ENCODE peak calls at places on chromosomes 16 and 17, in six cellular contexts. One of them, this sample, is unnamed. For H3K4me1, the result is how much of the 10 kb centered on the place peaks cover.

GRCh38 chr17:13484020-13484419 is 117.7 kb downstream of the HS3ST3A1 start:
- DNase-seq in transverse colon: no peak
- DNase-seq in prostate gland: no peak
- DNase-seq in sigmoid colon: no peak
- DNase-seq in HCT116: no peak
- DNase-seq in upper lobe of left lung: no peak
- DNase-seq in this sample: no peak

GRCh38 chr16:50548659-50549560 is 714 bp downstream of the NKD1 start:
- DNase-seq in transverse colon: no peak
- DNase-seq in HCT116: no peak
- DNase-seq in upper lobe of left lung: no peak
- DNase-seq in prostate gland: no peak
- DNase-seq in sigmoid colon: peak
- DNase-seq in this sample: no peak

GRCh38 chr17:2794116-2794803 is 2.0 kb upstream of the RAP1GAP2 start:
- DNase-seq in transverse colon: no peak
- DNase-seq in prostate gland: no peak
- DNase-seq in upper lobe of left lung: no peak
- DNase-seq in HCT116: no peak
- DNase-seq in sigmoid colon: no peak
- DNase-seq in this sample: no peak

GRCh38 chr16:4944333-4945281 is 7.7 kb upstream of the PPL start:
- DNase-seq in prostate gland: peak
- DNase-seq in transverse colon: peak
- DNase-seq in upper lobe of left lung: peak
- DNase-seq in sigmoid colon: peak
- DNase-seq in HCT116: peak
- DNase-seq in this sample: peak

GRCh38 chr17:67990909-67991308 is 5.4 kb downstream of the C17orf58 start:
- DNase-seq in upper lobe of left lung: no peak
- DNase-seq in sigmoid colon: no peak
- DNase-seq in prostate gland: no peak
- DNase-seq in HCT116: no peak
- DNase-seq in transverse colon: no peak
- DNase-seq in this sample: no peak

GRCh38 chr17:5121186-5121841 is 5.5 kb downstream of the USP6 start:
- DNase-seq in upper lobe of left lung: no peak
- DNase-seq in prostate gland: no peak
- DNase-seq in sigmoid colon: peak
- DNase-seq in HCT116: no peak
- DNase-seq in transverse colon: peak
- DNase-seq in this sample: peak

GRCh38 chr16:85390511-85391174 is 222.5 kb upstream of the GSE1 start:
- DNase-seq in upper lobe of left lung: no peak
- DNase-seq in prostate gland: peak
- DNase-seq in HCT116: peak
- DNase-seq in sigmoid colon: peak
- DNase-seq in transverse colon: peak
- DNase-seq in this sample: peak

GRCh38 chr16:7313170-7313569 is 19.5 kb upstream of the RBFOX1 start:
- DNase-seq in HCT116: no peak
- DNase-seq in upper lobe of left lung: no peak
- DNase-seq in transverse colon: no peak
- DNase-seq in prostate gland: no peak
- DNase-seq in sigmoid colon: no peak
- DNase-seq in this sample: no peak

GRCh38 chr17:69607162-69607834 is 192.8 kb downstream of the MAP2K6 start:
- DNase-seq in upper lobe of left lung: peak
- DNase-seq in transverse colon: peak
- DNase-seq in prostate gland: peak
- DNase-seq in HCT116: peak
- DNase-seq in sigmoid colon: peak
- DNase-seq in this sample: peak

GRCh38 chr16:72856797-72857196 is 191.1 kb downstream of the ZFHX3 start:
- DNase-seq in upper lobe of left lung: no peak
- DNase-seq in sigmoid colon: no peak
- DNase-seq in prostate gland: no peak
- DNase-seq in HCT116: no peak
- DNase-seq in transverse colon: no peak
- DNase-seq in this sample: no peak

GRCh38 chr17:61305024-61305423 is 94.6 kb upstream of the TBX2 start:
- DNase-seq in upper lobe of left lung: no peak
- DNase-seq in prostate gland: no peak
- DNase-seq in transverse colon: no peak
- DNase-seq in HCT116: no peak
- DNase-seq in sigmoid colon: no peak
- DNase-seq in this sample: no peak

GRCh38 chr16:67419502-67419901 is 3.2 kb upstream of the ZDHHC1 start:
- DNase-seq in upper lobe of left lung: no peak
- DNase-seq in HCT116: no peak
- DNase-seq in sigmoid colon: no peak
- DNase-seq in transverse colon: no peak
- DNase-seq in prostate gland: no peak
- DNase-seq in this sample: no peak

GRCh38 chr16:68404736-68405345 is 43.5 kb downstream of the SMPD3 start:
- DNase-seq in transverse colon: no peak
- DNase-seq in upper lobe of left lung: no peak
- DNase-seq in prostate gland: peak
- DNase-seq in sigmoid colon: no peak
- DNase-seq in HCT116: no peak
- DNase-seq in this sample: no peak

GRCh38 chr17:48577946-48578615 is at the start of gene HOXB4:
- DNase-seq in prostate gland: no peak
- DNase-seq in sigmoid colon: peak
- DNase-seq in HCT116: no peak
- DNase-seq in transverse colon: peak
- DNase-seq in upper lobe of left lung: peak
- DNase-seq in this sample: peak

GRCh38 chr17:77485089-77485833 is 344.5 kb downstream of the SEC14L1 start:
- DNase-seq in prostate gland: no peak
- DNase-seq in upper lobe of left lung: no peak
- DNase-seq in transverse colon: no peak
- DNase-seq in HCT116: no peak
- DNase-seq in sigmoid colon: no peak
- DNase-seq in this sample: no peak

GRCh38 chr17:35166526-35166925 is 18.9 kb downstream of the UNC45B start:
- DNase-seq in transverse colon: no peak
- DNase-seq in HCT116: no peak
- DNase-seq in prostate gland: no peak
- DNase-seq in sigmoid colon: peak
- DNase-seq in upper lobe of left lung: no peak
- DNase-seq in this sample: no peak

GRCh38 chr16:84153660-84154214 is 8.6 kb downstream of the DNAAF1 start:
- DNase-seq in transverse colon: no peak
- DNase-seq in prostate gland: no peak
- DNase-seq in sigmoid colon: no peak
- DNase-seq in HCT116: no peak
- DNase-seq in upper lobe of left lung: no peak
- DNase-seq in this sample: no peak

GRCh38 chr16:67481561-67482259 is 753 bp upstream of the ATP6V0D1 start:
- DNase-seq in upper lobe of left lung: no peak
- DNase-seq in sigmoid colon: peak
- DNase-seq in prostate gland: no peak
- DNase-seq in transverse colon: peak
- DNase-seq in HCT116: no peak
- DNase-seq in this sample: peak

GRCh38 chr16:85384831-85385462 is 228.2 kb upstream of the GSE1 start:
- DNase-seq in transverse colon: peak
- DNase-seq in upper lobe of left lung: no peak
- DNase-seq in prostate gland: peak
- DNase-seq in sigmoid colon: peak
- DNase-seq in HCT116: no peak
- DNase-seq in this sample: peak

GRCh38 chr17:73528679-73529078 is 115.6 kb downstream of the SDK2 start:
- DNase-seq in prostate gland: no peak
- DNase-seq in upper lobe of left lung: no peak
- DNase-seq in transverse colon: no peak
- DNase-seq in sigmoid colon: no peak
- DNase-seq in HCT116: no peak
- DNase-seq in this sample: no peak

GRCh38 chr17:82782657-82783207 is 30.9 kb downstream of the TBCD start:
- DNase-seq in transverse colon: no peak
- DNase-seq in prostate gland: no peak
- DNase-seq in HCT116: no peak
- DNase-seq in upper lobe of left lung: peak
- DNase-seq in sigmoid colon: no peak
- DNase-seq in this sample: no peak

GRCh38 chr17:2799653-2800052 is 3.4 kb downstream of the RAP1GAP2 start:
- DNase-seq in prostate gland: no peak
- DNase-seq in transverse colon: no peak
- DNase-seq in sigmoid colon: no peak
- DNase-seq in upper lobe of left lung: no peak
- DNase-seq in HCT116: no peak
- DNase-seq in this sample: no peak

DNA sequence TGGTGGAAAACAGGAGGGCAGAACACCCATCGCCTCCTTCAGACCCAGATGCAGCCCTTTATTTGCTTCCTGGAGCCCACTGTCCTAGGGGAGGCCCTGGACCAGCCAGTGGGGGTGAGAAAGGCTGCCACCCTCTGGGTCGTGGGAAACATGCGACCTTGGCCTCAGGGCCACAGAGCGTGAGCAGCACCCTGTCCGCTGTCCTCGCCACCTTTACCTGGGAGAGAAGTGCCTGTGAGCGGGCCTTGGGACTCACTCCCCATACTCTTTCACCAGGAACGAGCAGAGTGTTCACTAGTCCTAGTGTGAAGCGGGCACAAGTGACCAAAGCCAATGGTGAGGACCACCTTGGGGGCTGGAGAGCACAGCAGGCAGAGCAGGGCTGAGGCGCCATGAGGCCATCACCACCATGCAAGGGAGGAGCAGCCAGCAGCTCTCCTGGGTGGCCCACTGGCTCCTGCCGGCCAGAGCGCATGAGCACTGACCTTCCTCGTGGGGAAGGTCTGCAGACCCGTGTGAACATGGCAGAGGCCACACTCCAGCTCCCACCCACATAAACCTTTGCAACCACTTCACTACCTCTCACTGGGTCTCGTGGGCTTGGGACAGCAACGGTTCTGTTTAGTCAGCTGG is 8.5 kb downstream of the SMCR8 start:
- DNase-seq in HCT116: no peak
- DNase-seq in prostate gland: no peak
- DNase-seq in sigmoid colon: peak
- DNase-seq in transverse colon: no peak
- DNase-seq in upper lobe of left lung: no peak
- DNase-seq in this sample: no peak
- TF ChIP-seq POLR2AphosphoS5 in HCT116: no peak
- TF ChIP-seq POLR2AphosphoS5 in prostate gland: no peak
- TF ChIP-seq POLR2AphosphoS5 in sigmoid colon: no peak
- TF ChIP-seq POLR2AphosphoS5 in transverse colon: no peak
- TF ChIP-seq POLR2AphosphoS5 in upper lobe of left lung: no peak
- TF ChIP-seq POLR2AphosphoS5 in this sample: no peak

GRCh38 chr17:19242323-19242722 is 5.2 kb downstream of the EPN2 start:
- DNase-seq in transverse colon: no peak
- DNase-seq in sigmoid colon: no peak
- DNase-seq in upper lobe of left lung: peak
- DNase-seq in prostate gland: no peak
- DNase-seq in HCT116: peak
- DNase-seq in this sample: no peak

GRCh38 chr17:19238167-19238505 is 970 bp downstream of the EPN2 start:
- DNase-seq in upper lobe of left lung: peak
- DNase-seq in sigmoid colon: peak
- DNase-seq in prostate gland: peak
- DNase-seq in HCT116: no peak
- DNase-seq in transverse colon: peak
- DNase-seq in this sample: peak

GRCh38 chr17:19242926-19243325 is 5.8 kb downstream of the EPN2 start:
- DNase-seq in prostate gland: no peak
- DNase-seq in HCT116: no peak
- DNase-seq in sigmoid colon: peak
- DNase-seq in transverse colon: no peak
- DNase-seq in upper lobe of left lung: no peak
- DNase-seq in this sample: no peak

GRCh38 chr17:19237389-19238166 is 412 bp downstream of the EPN2 start:
- DNase-seq in sigmoid colon: peak
- DNase-seq in HCT116: no peak
- DNase-seq in prostate gland: peak
- DNase-seq in transverse colon: peak
- DNase-seq in upper lobe of left lung: peak
- DNase-seq in this sample: peak

DNA sequence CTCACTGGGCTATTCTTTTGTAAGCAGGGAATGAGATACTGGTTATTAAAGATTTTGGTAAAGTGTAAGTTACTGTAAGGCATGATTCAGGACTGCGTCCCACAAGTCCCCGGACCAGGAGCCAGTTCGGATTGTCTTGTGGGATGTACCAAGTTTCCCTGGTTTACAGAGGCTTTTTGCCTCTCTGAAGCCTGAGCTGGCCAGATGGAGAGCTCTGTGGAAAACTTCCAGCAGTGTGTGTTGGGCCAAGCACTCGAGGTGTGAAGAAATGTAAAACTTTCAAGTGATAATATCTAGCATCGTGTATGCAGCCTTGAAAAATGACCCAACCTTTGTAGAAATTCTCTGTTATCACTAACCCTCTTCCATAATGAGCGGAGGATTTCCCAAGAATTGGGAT is 2.4 kb downstream of the EPN2 start:
- DNase-seq in prostate gland: no peak
- DNase-seq in HCT116: no peak
- DNase-seq in sigmoid colon: peak
- DNase-seq in upper lobe of left lung: peak
- DNase-seq in transverse colon: no peak
- DNase-seq in this sample: no peak
- H3K4me1 ChIP-seq in prostate gland: under half
- H3K4me1 ChIP-seq in HCT116: under half
- H3K4me1 ChIP-seq in sigmoid colon: under half
- H3K4me1 ChIP-seq in upper lobe of left lung: under half
- H3K4me1 ChIP-seq in transverse colon: under half
- H3K4me1 ChIP-seq in this sample: under half

GRCh38 chr17:45372325-45372869 is 55.6 kb upstream of the MAP3K14 start:
- DNase-seq in transverse colon: no peak
- DNase-seq in upper lobe of left lung: no peak
- DNase-seq in HCT116: no peak
- DNase-seq in sigmoid colon: peak
- DNase-seq in prostate gland: no peak
- DNase-seq in this sample: peak

GRCh38 chr17:45370949-45371413 is 54.2 kb upstream of the MAP3K14 start:
- DNase-seq in upper lobe of left lung: no peak
- DNase-seq in HCT116: peak
- DNase-seq in transverse colon: no peak
- DNase-seq in prostate gland: no peak
- DNase-seq in sigmoid colon: peak
- DNase-seq in this sample: peak

GRCh38 chr17:45374501-45374900 is 57.7 kb upstream of the MAP3K14 start:
- DNase-seq in sigmoid colon: no peak
- DNase-seq in prostate gland: no peak
- DNase-seq in transverse colon: no peak
- DNase-seq in upper lobe of left lung: no peak
- DNase-seq in HCT116: no peak
- DNase-seq in this sample: no peak

GRCh38 chr17:45368661-45369060 is 51.8 kb upstream of the MAP3K14 start:
- DNase-seq in prostate gland: no peak
- DNase-seq in sigmoid colon: no peak
- DNase-seq in transverse colon: no peak
- DNase-seq in upper lobe of left lung: no peak
- DNase-seq in HCT116: no peak
- DNase-seq in this sample: no peak

GRCh38 chr17:45371414-45372324 is 54.8 kb upstream of the MAP3K14 start:
- DNase-seq in HCT116: peak
- DNase-seq in upper lobe of left lung: peak
- DNase-seq in prostate gland: peak
- DNase-seq in transverse colon: peak
- DNase-seq in sigmoid colon: peak
- DNase-seq in this sample: peak
- TF ChIP-seq POLR2AphosphoS5 in HCT116: peak
- TF ChIP-seq POLR2AphosphoS5 in upper lobe of left lung: peak
- TF ChIP-seq POLR2AphosphoS5 in prostate gland: peak
- TF ChIP-seq POLR2AphosphoS5 in transverse colon: peak
- TF ChIP-seq POLR2AphosphoS5 in sigmoid colon: peak
- TF ChIP-seq POLR2AphosphoS5 in this sample: peak

GRCh38 chr16:24745791-24746190 is 16.3 kb downstream of the TNRC6A start:
- DNase-seq in upper lobe of left lung: no peak
- DNase-seq in HCT116: no peak
- DNase-seq in prostate gland: no peak
- DNase-seq in sigmoid colon: no peak
- DNase-seq in transverse colon: no peak
- DNase-seq in this sample: no peak
- H3K4me1 ChIP-seq in upper lobe of left lung: half or more
- H3K4me1 ChIP-seq in HCT116: under half
- H3K4me1 ChIP-seq in prostate gland: under half
- H3K4me1 ChIP-seq in sigmoid colon: half or more
- H3K4me1 ChIP-seq in transverse colon: under half
- H3K4me1 ChIP-seq in this sample: half or more

This sample was measured in suprapubic skin.